ENCODE peak calls at places on chromosome 7, in six cellular contexts. B is ascending aorta, E is mucosa of descending colon, L is right lobe of liver, R is uterus, W is endothelial cell of umbilical vein. J is an unnamed sample.
A peak's percentile ranks its signal among the peaks of the same experiment; 100 is the strongest.

GRCh38 chr7:23246540-23246939 is at the start of gene GPNMB:
- DNase-seq in B (peak; percentile 74), E (peak; percentile 17), L (no peak), R (peak; percentile 77), W (no peak), J (no peak)

GRCh38 chr7:137337902-137338301 is 5.6 kb downstream of the PTN start:
- DNase-seq in B (no peak), E (no peak), L (no peak), R (no peak), W (no peak), J (no peak)

GRCh38 chr7:85733163-85733915 is 546.5 kb upstream of the SEMA3D start:
- DNase-seq in B (no peak), E (no peak), L (no peak), R (no peak), W (no peak), J (no peak)

GRCh38 chr7:133358728-133359127 is 105.8 kb downstream of the EXOC4 start:
- DNase-seq in B (no peak), E (no peak), L (no peak), R (no peak), W (no peak), J (no peak)

GRCh38 chr7:154484406-154484805 is 432.2 kb downstream of the DPP6 start:
- DNase-seq in B (no peak), E (no peak), L (no peak), R (no peak), W (no peak), J (no peak)

GRCh38 chr7:38630720-38631673 is at the start of gene AMPH:
- DNase-seq in B (no peak), E (peak; percentile 14), L (peak; percentile 47), R (peak; percentile 40), W (peak; percentile 45), J (peak; percentile 76)

GRCh38 chr7:3194501-3195141 is 106.4 kb upstream of the SDK1 start:
- DNase-seq in B (no peak), E (no peak), L (no peak), R (no peak), W (peak; percentile 76), J (no peak)

GRCh38 chr7:134514106-134514505 is 13.3 kb upstream of the AKR1B10 start:
- DNase-seq in B (no peak), E (no peak), L (no peak), R (no peak), W (no peak), J (no peak)

GRCh38 chr7:32658034-32658944 is 163.0 kb downstream of the AVL9 start:
- DNase-seq in B (no peak), E (peak; percentile 27), L (no peak), R (no peak), W (peak; percentile 55), J (no peak)

GRCh38 chr7:108012499-108013430 is 9.8 kb upstream of the LAMB1 start:
- DNase-seq in B (no peak), E (peak; percentile 56), L (no peak), R (no peak), W (peak; percentile 49), J (no peak)

GRCh38 chr7:72249106-72249505 is 163.0 kb downstream of the CALN1 start:
- DNase-seq in B (no peak), E (no peak), L (no peak), R (no peak), W (no peak), J (no peak)

GRCh38 chr7:27636326-27637006 is 26.2 kb downstream of the HIBADH start:
- DNase-seq in B (no peak), E (no peak), L (no peak), R (no peak), W (no peak), J (no peak)

GRCh38 chr7:116715087-116715486 is 43.1 kb downstream of the MET start:
- DNase-seq in B (no peak), E (no peak), L (no peak), R (no peak), W (no peak), J (no peak)

GRCh38 chr7:81574723-81575326 is 195.0 kb downstream of the HGF start:
- DNase-seq in B (no peak), E (no peak), L (no peak), R (no peak), W (no peak), J (no peak)

GRCh38 chr7:47546728-47547494 is 35.0 kb downstream of the TNS3 start:
- DNase-seq in B (no peak), E (peak; percentile 91), L (no peak), R (no peak), W (no peak), J (no peak)

GRCh38 chr7:112452102-112452888 is 2.0 kb downstream of the IFRD1 start:
- DNase-seq in B (peak; percentile 87), E (peak; percentile 44), L (no peak), R (peak; percentile 27), W (peak; percentile 66), J (peak; percentile 68)

GRCh38 chr7:91383875-91384274 is 119.6 kb downstream of the FZD1 start:
- DNase-seq in B (no peak), E (no peak), L (no peak), R (no peak), W (no peak), J (no peak)

GRCh38 chr7:149610441-149611011 is 112.9 kb upstream of the ZNF746 start:
- DNase-seq in B (no peak), E (no peak), L (no peak), R (no peak), W (no peak), J (no peak)

GRCh38 chr7:149608168-149608567 is 110.6 kb upstream of the ZNF746 start:
- DNase-seq in B (no peak), E (no peak), L (no peak), R (no peak), W (no peak), J (no peak)

GRCh38 chr7:149606826-149607225 is 109.2 kb upstream of the ZNF746 start:
- DNase-seq in B (no peak), E (no peak), L (no peak), R (no peak), W (no peak), J (no peak)

GRCh38 chr7:149605696-149606095 is 108.1 kb upstream of the ZNF746 start:
- DNase-seq in B (no peak), E (no peak), L (no peak), R (no peak), W (no peak), J (no peak)

GRCh38 chr7:149607683-149608082 is 110.1 kb upstream of the ZNF746 start:
- DNase-seq in B (no peak), E (no peak), L (no peak), R (no peak), W (no peak), J (no peak)
- H3K4me1 ChIP-seq in B (no peaks in the 10 kb centered on the region), E (no peaks in the 10 kb centered on the region), L (no peaks in the 10 kb centered on the region), R (no peaks in the 10 kb centered on the region), W (no peaks in the 10 kb centered on the region), J (peaks cover 16% of the 10 kb centered on the region)

DNA sequence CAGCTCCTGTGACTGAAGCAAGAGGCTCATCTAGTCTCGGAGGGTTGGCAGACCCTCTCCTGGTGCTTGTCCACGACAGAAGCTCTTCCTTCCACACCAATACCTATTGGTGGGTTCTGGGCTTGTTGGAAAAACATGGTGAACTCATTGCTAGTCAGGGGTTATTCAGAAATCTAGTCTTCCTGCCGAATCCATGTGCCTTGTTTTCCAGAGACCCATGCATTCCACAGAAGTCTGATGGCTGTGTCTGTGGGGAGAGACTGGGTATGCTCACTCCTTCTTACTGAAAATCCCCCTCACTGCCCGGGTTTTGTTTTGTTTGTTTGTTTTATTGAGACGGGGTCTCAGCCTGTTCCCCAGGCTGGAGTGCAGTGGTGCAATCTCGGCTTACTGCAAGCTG is 138.3 kb downstream of the DNAJB6 start:
- DNase-seq in B (peak; percentile 31), E (no peak), L (no peak), R (no peak), W (no peak), J (no peak)
- H3K9me3 ChIP-seq in B (peaks cover 4% of the 10 kb centered on the region), E (peaks cover 16% of the 10 kb centered on the region), L (no peaks in the 10 kb centered on the region), R (no peaks in the 10 kb centered on the region), W (no peaks in the 10 kb centered on the region), J (peaks cover 12% of the 10 kb centered on the region)

GRCh38 chr7:14374336-14374735 is 384.9 kb upstream of the ETV1 start:
- DNase-seq in B (no peak), E (no peak), L (no peak), R (no peak), W (no peak), J (no peak)

GRCh38 chr7:14380881-14381280 is 391.4 kb upstream of the ETV1 start:
- DNase-seq in B (no peak), E (no peak), L (no peak), R (no peak), W (no peak), J (no peak)

GRCh38 chr7:14377646-14378266 is 388.3 kb upstream of the ETV1 start:
- DNase-seq in B (no peak), E (no peak), L (no peak), R (no peak), W (no peak), J (no peak)

GRCh38 chr7:14375998-14376397 is 386.5 kb upstream of the ETV1 start:
- DNase-seq in B (no peak), E (no peak), L (no peak), R (no peak), W (no peak), J (no peak)

GRCh38 chr7:14376711-14377110 is 387.2 kb upstream of the ETV1 start:
- DNase-seq in B (no peak), E (no peak), L (no peak), R (no peak), W (no peak), J (no peak)
- TF ChIP-seq CTCF in B (no peak), E (no peak), L (no peak), R (no peak), W (no peak), J (no peak)

DNA sequence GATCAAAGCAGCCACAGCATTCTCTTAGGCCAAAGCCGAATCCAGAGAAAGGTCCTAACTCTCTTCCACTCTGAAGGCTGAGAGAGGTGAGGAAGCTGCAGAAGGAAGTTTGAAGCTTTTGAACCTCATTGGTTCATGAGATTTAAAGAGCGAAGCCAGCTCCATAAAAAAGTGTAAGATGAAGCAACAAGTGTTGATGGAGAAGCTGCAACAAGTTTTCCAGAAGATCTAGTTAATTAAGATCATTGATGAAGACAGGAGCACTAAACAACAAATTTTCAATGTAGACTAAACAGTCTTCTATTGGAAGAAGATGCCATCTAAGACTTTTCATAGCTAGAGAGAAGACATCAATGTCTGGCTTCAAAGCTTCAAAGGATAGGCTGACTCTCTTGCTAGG is 17.7 kb upstream of the GALNTL5 start:
- DNase-seq in B (no peak), E (no peak), L (no peak), R (no peak), W (no peak), J (no peak)
- H3K4me1 ChIP-seq in B (no peaks in the 10 kb centered on the region), E (no peaks in the 10 kb centered on the region), L (no peaks in the 10 kb centered on the region), R (no peaks in the 10 kb centered on the region), W (peaks cover 4% of the 10 kb centered on the region), J (no peaks in the 10 kb centered on the region)

GRCh38 chr7:84136809-84137208 is 57.8 kb downstream of the SEMA3A start:
- DNase-seq in B (no peak), E (no peak), L (no peak), R (no peak), W (no peak), J (no peak)
- H3K9me3 ChIP-seq in B (no peaks in the 10 kb centered on the region), E (no peaks in the 10 kb centered on the region), L (no peaks in the 10 kb centered on the region), R (no peaks in the 10 kb centered on the region), W (no peaks in the 10 kb centered on the region), J (no peaks in the 10 kb centered on the region)

DNA sequence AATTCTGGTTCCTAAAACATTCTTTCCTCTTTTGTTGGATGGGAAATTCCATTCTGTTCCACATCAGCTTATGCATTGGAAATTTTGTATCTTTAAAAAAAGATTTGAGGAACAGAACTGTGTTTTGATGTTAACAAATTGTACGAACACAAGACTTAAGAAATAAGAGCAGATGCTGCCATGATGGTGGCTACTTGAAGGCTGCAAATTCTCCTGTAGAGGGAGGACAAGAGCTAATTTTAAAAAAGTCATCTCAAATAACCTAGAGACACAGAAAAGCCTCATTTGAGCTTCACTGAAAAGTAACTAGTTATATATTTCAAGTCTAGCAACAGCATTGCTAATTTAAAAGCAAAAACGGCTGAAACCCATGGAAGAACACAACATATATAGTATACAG is 29.8 kb downstream of the NDUFB2 start:
- DNase-seq in B (no peak), E (no peak), L (no peak), R (no peak), W (peak; percentile 7), J (no peak)
- TF ChIP-seq CTCF in B (no peak), E (no peak), L (peak; percentile 31), R (no peak), W (no peak), J (no peak)

J was measured in psoas muscle.